ENCODE peak calls at places on chromosomes 16 and 17, in nine cellular contexts. Z, C, J, B, R, D, U, V and Y are unnamed samples.

GRCh38 chr17:39563476-39563875 is 44.2 kb downstream of the NEUROD2 start:
- DNase-seq in Z (no peak), C (no peak), J (peak; percentile 45), B (no peak), R (no peak), D (no peak), U (peak; percentile 23), V (no peak), Y (no peak)

GRCh38 chr16:81928975-81929374 is 82.3 kb downstream of the SDR42E1 start:
- DNase-seq in Z (no peak), C (no peak), J (no peak), B (peak; percentile 27), R (no peak), D (peak; percentile 2), U (no peak), V (no peak), Y (no peak)

GRCh38 chr17:81094744-81095607 is 60.0 kb downstream of the BAIAP2 start:
- DNase-seq in Z (peak; percentile 96), C (peak; percentile 56), J (peak; percentile 99), B (no peak), R (no peak), D (peak; percentile 87), U (peak; percentile 85), V (peak; percentile 89), Y (peak; percentile 100)

GRCh38 chr17:80124351-80124981 is 22.5 kb downstream of the EIF4A3 start:
- DNase-seq in Z (peak; percentile 41), C (no peak), J (peak; percentile 89), B (no peak), R (no peak), D (no peak), U (peak; percentile 67), V (no peak), Y (no peak)

GRCh38 chr17:59751955-59752413 is 44.5 kb downstream of the VMP1 start:
- DNase-seq in Z (no peak), C (no peak), J (no peak), B (peak; percentile 32), R (no peak), D (no peak), U (no peak), V (no peak), Y (no peak)

GRCh38 chr17:10420811-10421210 is 939 bp downstream of the MYH8 start:
- DNase-seq in Z (no peak), C (no peak), J (no peak), B (no peak), R (no peak), D (no peak), U (no peak), V (no peak), Y (no peak)

GRCh38 chr16:17784073-17784472 is 313.3 kb upstream of the XYLT1 start:
- DNase-seq in Z (no peak), C (no peak), J (peak; percentile 16), B (no peak), R (no peak), D (no peak), U (no peak), V (no peak), Y (no peak)

GRCh38 chr16:54931041-54931756 is 534 bp downstream of the IRX5 start:
- DNase-seq in Z (no peak), C (peak; percentile 49), J (no peak), B (no peak), R (no peak), D (no peak), U (peak; percentile 55), V (no peak), Y (peak; percentile 16)

GRCh38 chr16:84138824-84139627 is 6.0 kb downstream of the HSDL1 start:
- DNase-seq in Z (peak; percentile 67), C (no peak), J (peak; percentile 24), B (peak; percentile 76), R (peak; percentile 28), D (no peak), U (peak; percentile 26), V (no peak), Y (no peak)

GRCh38 chr16:46607529-46607928 is 13.7 kb downstream of the SHCBP1 start:
- DNase-seq in Z (peak; percentile 44), C (peak; percentile 64), J (peak; percentile 87), B (no peak), R (no peak), D (no peak), U (no peak), V (no peak), Y (peak; percentile 40)

GRCh38 chr17:22512997-22513538 is 820.7 kb downstream of the KCNJ18 start:
- DNase-seq in Z (no peak), C (no peak), J (no peak), B (no peak), R (no peak), D (no peak), U (no peak), V (no peak), Y (no peak)

GRCh38 chr17:55722742-55723487 is at the start of gene TMEM100:
- DNase-seq in Z (no peak), C (no peak), J (peak; percentile 86), B (no peak), R (no peak), D (no peak), U (no peak), V (no peak), Y (peak; percentile 46)

GRCh38 chr16:81545470-81546175 is 101.0 kb downstream of the CMIP start:
- DNase-seq in Z (no peak), C (no peak), J (no peak), B (no peak), R (no peak), D (no peak), U (no peak), V (no peak), Y (no peak)

GRCh38 chr17:1931759-1932579 is 93.2 kb downstream of the RTN4RL1 start:
- DNase-seq in Z (no peak), C (peak; percentile 28), J (no peak), B (no peak), R (no peak), D (no peak), U (no peak), V (no peak), Y (no peak)

GRCh38 chr17:75920045-75920560 is 15.4 kb upstream of the MRPL38 start:
- DNase-seq in Z (no peak), C (no peak), J (no peak), B (no peak), R (no peak), D (no peak), U (no peak), V (no peak), Y (no peak)